ENCODE peak calls at places on chromosome 19, in nine cellular contexts. T is breast epithelium, N is IMR-90, M is transverse colon, S is ovary, I is heart left ventricle, U is testis, P is stomach, G is Peyer's patch. X is an unnamed sample. For H3K9me3, the result is how much of the 10 kb centered on the place peaks cover.

GRCh38 chr19:32819415-32820400 is 49.9 kb downstream of the SLC7A9 start:
- DNase-seq in T (no peak), N (no peak), M (no peak), S (no peak), I (no peak), U (no peak), P (no peak), G (no peak), X (no peak)

GRCh38 chr19:8158411-8159074 is 9.2 kb upstream of the FBN3 start:
- DNase-seq in T (peak), N (peak), M (peak), S (no peak), I (peak), U (peak), P (peak), G (peak), X (peak)

GRCh38 chr19:996051-996838 is 4.0 kb upstream of the GRIN3B start:
- DNase-seq in T (peak), N (peak), M (peak), S (no peak), I (no peak), U (no peak), P (peak), G (peak), X (no peak)

GRCh38 chr19:18735324-18735723 is 51.8 kb downstream of the CRTC1 start:
- DNase-seq in T (no peak), N (no peak), M (no peak), S (no peak), I (no peak), U (no peak), P (no peak), G (no peak), X (no peak)

GRCh38 chr19:5269279-5269678 is 71.3 kb downstream of the PTPRS start:
- DNase-seq in T (no peak), N (no peak), M (no peak), S (no peak), I (no peak), U (no peak), P (no peak), G (no peak), X (no peak)

GRCh38 chr19:31943778-31944177 is 401.6 kb upstream of the ZNF507 start:
- DNase-seq in T (no peak), N (no peak), M (no peak), S (no peak), I (no peak), U (peak), P (no peak), G (no peak), X (no peak)

GRCh38 chr19:17873661-17874422 is 2.1 kb downstream of the SLC5A5 start:
- DNase-seq in T (no peak), N (no peak), M (peak), S (no peak), I (no peak), U (peak), P (peak), G (peak), X (no peak)

GRCh38 chr19:49071860-49072547 is 495 bp downstream of the KCNA7 start:
- DNase-seq in T (no peak), N (no peak), M (no peak), S (no peak), I (no peak), U (peak), P (no peak), G (no peak), X (no peak)

GRCh38 chr19:18249834-18250233 is 23.6 kb upstream of the PDE4C start:
- DNase-seq in T (no peak), N (no peak), M (no peak), S (no peak), I (no peak), U (no peak), P (no peak), G (no peak), X (no peak)

GRCh38 chr19:1082165-1082927 is 12.8 kb downstream of the POLR2E start:
- DNase-seq in T (peak), N (no peak), M (peak), S (peak), I (no peak), U (peak), P (peak), G (peak), X (peak)

GRCh38 chr19:53879145-53880037 is 2.6 kb upstream of the PRKCG start:
- DNase-seq in T (peak), N (peak), M (peak), S (peak), I (peak), U (peak), P (peak), G (peak), X (peak)

GRCh38 chr19:29690842-29691241 is 24.2 kb downstream of the C19orf12 start:
- DNase-seq in T (no peak), N (peak), M (no peak), S (no peak), I (no peak), U (no peak), P (no peak), G (no peak), X (no peak)

GRCh38 chr19:51327066-51327985 is 14.6 kb downstream of the VSIG10L start:
- DNase-seq in T (no peak), N (peak), M (peak), S (no peak), I (peak), U (peak), P (peak), G (no peak), X (no peak)

GRCh38 chr19:38975214-38975860 is at the start of gene FBXO17:
- DNase-seq in T (no peak), N (peak), M (peak), S (peak), I (peak), U (peak), P (peak), G (no peak), X (peak)

GRCh38 chr19:51607920-51608562 is 22.2 kb downstream of the SIGLEC5 start:
- DNase-seq in T (no peak), N (peak), M (peak), S (peak), I (peak), U (peak), P (peak), G (peak), X (peak)

GRCh38 chr19:3188627-3189596 is 3.2 kb downstream of the NCLN start:
- DNase-seq in T (no peak), N (no peak), M (peak), S (no peak), I (no peak), U (no peak), P (no peak), G (no peak), X (no peak)

GRCh38 chr19:17794731-17795494 is at the start of gene B3GNT3:
- DNase-seq in T (peak), N (no peak), M (peak), S (no peak), I (no peak), U (peak), P (peak), G (no peak), X (no peak)

GRCh38 chr19:7736148-7736547 is 4.2 kb upstream of the CLEC4G start:
- DNase-seq in T (no peak), N (no peak), M (no peak), S (no peak), I (no peak), U (no peak), P (no peak), G (no peak), X (no peak)

GRCh38 chr19:46697142-46697960 is 19.6 kb downstream of the PRKD2 start:
- DNase-seq in T (no peak), N (peak), M (peak), S (peak), I (peak), U (peak), P (peak), G (peak), X (peak)

GRCh38 chr19:3392480-3392879 is 26.1 kb downstream of the NFIC start:
- DNase-seq in T (no peak), N (no peak), M (no peak), S (no peak), I (no peak), U (no peak), P (no peak), G (no peak), X (no peak)

GRCh38 chr19:4067396-4068057 is 828 bp upstream of the ZBTB7A start:
- DNase-seq in T (no peak), N (no peak), M (no peak), S (peak), I (no peak), U (no peak), P (no peak), G (no peak), X (no peak)

GRCh38 chr19:31303262-31303815 is 45.9 kb downstream of the TSHZ3 start:
- DNase-seq in T (no peak), N (no peak), M (no peak), S (no peak), I (no peak), U (no peak), P (no peak), G (no peak), X (no peak)

GRCh38 chr19:48997972-48998371 is 4.3 kb downstream of the RUVBL2 start:
- DNase-seq in T (no peak), N (peak), M (peak), S (no peak), I (no peak), U (peak), P (peak), G (peak), X (no peak)

GRCh38 chr19:11692127-11692790 is 46.5 kb downstream of the ZNF823 start:
- DNase-seq in T (no peak), N (no peak), M (no peak), S (no peak), I (no peak), U (no peak), P (no peak), G (no peak), X (no peak)

GRCh38 chr19:47471733-47472457 is at the start of gene SLC8A2:
- DNase-seq in T (no peak), N (peak), M (peak), S (peak), I (peak), U (peak), P (peak), G (no peak), X (peak)

GRCh38 chr19:18915639-18916038 is 3.5 kb downstream of the COPE start:
- DNase-seq in T (no peak), N (peak), M (peak), S (no peak), I (no peak), U (peak), P (peak), G (no peak), X (peak)

GRCh38 chr19:46717034-46717715 is at the start of gene PRKD2:
- DNase-seq in T (peak), N (peak), M (peak), S (peak), I (peak), U (peak), P (peak), G (peak), X (peak)

GRCh38 chr19:41373993-41374392 is 2.3 kb upstream of the TMEM91 start:
- DNase-seq in T (no peak), N (peak), M (peak), S (peak), I (peak), U (peak), P (peak), G (no peak), X (peak)

GRCh38 chr19:813359-814107 is 8.2 kb downstream of the PLPPR3 start:
- DNase-seq in T (no peak), N (no peak), M (no peak), S (peak), I (no peak), U (no peak), P (no peak), G (no peak), X (no peak)

GRCh38 chr19:39432677-39433025 is 3.1 kb downstream of the RPS16 start:
- DNase-seq in T (no peak), N (no peak), M (no peak), S (no peak), I (no peak), U (no peak), P (no peak), G (no peak), X (no peak)

GRCh38 chr19:18696023-18696422 is 12.5 kb downstream of the CRTC1 start:
- DNase-seq in T (no peak), N (no peak), M (no peak), S (no peak), I (no peak), U (no peak), P (no peak), G (no peak), X (no peak)

GRCh38 chr19:40270362-40271089 is 14.6 kb downstream of the AKT2 start:
- DNase-seq in T (no peak), N (no peak), M (no peak), S (no peak), I (no peak), U (no peak), P (no peak), G (no peak), X (no peak)

GRCh38 chr19:46606019-46606418 is 4.9 kb downstream of the CALM3 start:
- DNase-seq in T (no peak), N (no peak), M (peak), S (no peak), I (no peak), U (no peak), P (no peak), G (peak), X (no peak)

GRCh38 chr19:56712609-56713008 is 41.1 kb upstream of the ZNF835 start:
- DNase-seq in T (no peak), N (no peak), M (no peak), S (no peak), I (no peak), U (peak), P (no peak), G (no peak), X (no peak)

GRCh38 chr19:56707821-56708220 is 36.3 kb upstream of the ZNF835 start:
- DNase-seq in T (no peak), N (no peak), M (no peak), S (no peak), I (no peak), U (no peak), P (no peak), G (no peak), X (no peak)

GRCh38 chr19:56705939-56706338 is 34.4 kb upstream of the ZNF835 start:
- DNase-seq in T (no peak), N (no peak), M (no peak), S (no peak), I (no peak), U (no peak), P (no peak), G (no peak), X (no peak)

DNA sequence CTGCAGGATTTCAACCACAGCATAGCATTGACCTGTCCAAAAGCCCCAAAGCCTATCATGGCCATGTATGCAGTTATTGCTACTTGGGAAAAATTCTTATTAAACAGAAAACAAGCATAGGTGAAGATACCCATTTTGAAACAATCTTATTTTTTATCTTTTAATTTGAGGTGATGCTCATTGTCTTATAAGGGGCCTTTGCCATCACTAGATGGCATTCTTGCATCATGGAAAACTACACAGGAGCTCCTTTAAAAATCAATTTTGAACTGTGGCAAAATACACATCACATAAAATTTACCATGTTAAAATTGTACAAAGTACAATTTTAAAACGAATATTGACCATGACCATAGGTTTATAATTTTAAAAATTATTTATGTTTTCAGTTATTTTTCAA is 38.9 kb upstream of the ZNF835 start:
- DNase-seq in T (no peak), N (no peak), M (no peak), S (no peak), I (no peak), U (no peak), P (no peak), G (no peak), X (no peak)
- H3K9me3 ChIP-seq in T (under half), N (under half), M (under half), S (under half), I (under half), U (under half), P (under half), G (under half), X (under half)

GRCh38 chr19:35161434-35161743 is 6.9 kb downstream of the FXYD5 start:
- DNase-seq in T (no peak), N (no peak), M (no peak), S (no peak), I (no peak), U (no peak), P (no peak), G (no peak), X (no peak)
- TF ChIP-seq CTCF in T (no peak), N (no peak), M (no peak), S (no peak), I (no peak), U (no peak), P (no peak), G (no peak), X (no peak)

GRCh38 chr19:9189538-9189937 is 10.8 kb downstream of the OR7D2 start:
- DNase-seq in T (no peak), N (no peak), M (no peak), S (no peak), I (no peak), U (no peak), P (no peak), G (no peak), X (no peak)
- TF ChIP-seq POLR2A in T (no peak), N (no peak), M (no peak), S (no peak), I (no peak), U (no peak), P (no peak), G (no peak), X (no peak)

DNA sequence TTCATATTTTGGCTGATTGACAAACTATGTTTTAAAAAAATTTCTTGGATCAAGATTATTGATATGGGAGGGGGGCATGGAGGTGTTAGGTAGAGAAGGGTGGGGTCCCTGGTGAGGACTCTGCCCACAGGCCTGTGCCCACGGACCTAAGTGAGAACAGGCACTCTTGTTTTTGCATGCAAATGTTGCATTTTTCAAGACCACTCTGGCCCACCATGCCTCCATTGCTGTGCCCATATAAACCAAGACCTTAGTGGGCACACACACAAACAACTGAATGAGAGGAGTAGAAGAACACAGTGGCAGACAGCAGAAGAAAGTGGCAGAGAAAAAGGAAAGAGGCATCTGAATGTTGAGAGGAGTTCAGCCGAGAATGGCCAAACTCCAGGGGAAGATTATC is 69.6 kb upstream of the ZNF98 start:
- DNase-seq in T (no peak), N (no peak), M (no peak), S (no peak), I (no peak), U (no peak), P (no peak), G (no peak), X (no peak)
- H3K9me3 ChIP-seq in T (half or more), N (under half), M (under half), S (under half), I (under half), U (under half), P (half or more), G (under half), X (under half)

GRCh38 chr19:6481541-6482342 is at the start of gene DENND1C:
- DNase-seq in T (no peak), N (no peak), M (peak), S (no peak), I (peak), U (peak), P (peak), G (peak), X (peak)
- TF ChIP-seq CTCF in T (no peak), N (peak), M (peak), S (no peak), I (no peak), U (no peak), P (no peak), G (peak), X (peak)

DNA sequence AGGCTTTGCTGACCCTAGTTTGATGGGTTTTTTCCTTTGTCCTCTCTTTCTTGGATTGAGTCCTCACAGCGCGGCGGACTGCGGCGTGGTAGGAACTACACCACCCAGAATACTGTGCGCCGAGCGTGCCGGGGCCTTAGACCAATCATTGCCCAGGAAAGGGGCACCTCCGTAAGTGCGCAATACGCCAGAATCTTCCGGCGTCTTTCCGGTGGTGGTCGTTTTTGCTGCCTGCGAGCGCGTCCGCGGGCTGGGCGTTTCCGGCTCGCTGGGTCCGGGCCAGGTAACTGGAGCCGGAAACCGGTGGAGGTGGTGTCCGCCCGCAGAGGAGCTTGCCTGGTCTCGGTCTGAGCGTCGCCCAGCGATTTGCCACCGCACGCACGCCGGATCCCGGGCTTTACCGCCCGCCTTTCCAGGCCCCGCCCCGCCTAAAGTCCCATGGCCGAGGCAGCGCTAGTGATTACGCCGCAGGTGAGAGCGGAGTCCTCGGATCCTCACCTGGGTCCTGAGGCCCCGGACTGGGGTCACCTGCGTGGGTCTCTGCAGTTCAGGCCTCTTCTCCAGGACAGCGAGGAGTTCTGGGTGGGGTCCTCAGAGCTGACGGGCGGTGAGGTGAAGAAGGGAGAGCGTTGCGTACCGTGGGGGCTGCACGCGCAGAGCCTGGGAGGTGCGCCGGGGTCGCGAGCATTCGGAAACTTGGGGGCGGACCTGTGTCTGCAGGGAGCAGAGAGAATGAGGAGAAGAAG is at the start of gene ZNF549:
- DNase-seq in T (peak), N (peak), M (peak), S (peak), I (peak), U (peak), P (peak), G (peak), X (peak)
- TF ChIP-seq POLR2A in T (no peak), N (no peak), M (no peak), S (peak), I (no peak), U (no peak), P (no peak), G (no peak), X (no peak)

DNA sequence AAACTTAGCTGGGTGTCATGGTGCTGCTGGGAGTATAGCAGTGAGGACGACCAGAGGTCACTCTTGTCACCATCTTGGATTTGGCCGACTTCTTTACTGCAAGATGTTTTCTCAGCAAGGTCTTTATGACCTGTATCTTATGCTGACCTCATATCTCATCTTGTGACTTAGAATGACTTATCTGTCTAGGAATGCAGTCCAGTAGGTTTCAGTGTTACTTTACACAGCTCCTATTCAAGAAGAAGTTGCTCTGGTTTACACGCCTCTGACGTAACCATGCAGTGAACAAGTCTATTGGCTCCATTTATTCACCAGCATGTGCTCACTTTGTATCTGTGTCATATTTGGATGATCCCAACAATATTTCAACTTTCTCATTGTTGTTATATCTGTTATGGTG is 26.7 kb downstream of the ZNF850 start:
- DNase-seq in T (no peak), N (no peak), M (no peak), S (no peak), I (no peak), U (no peak), P (no peak), G (no peak), X (no peak)
- H3K9me3 ChIP-seq in T (half or more), N (half or more), M (half or more), S (under half), I (under half), U (under half), P (half or more), G (half or more), X (under half)

GRCh38 chr19:45444318-45445041 is 20.8 kb upstream of the ERCC1 start:
- DNase-seq in T (peak), N (peak), M (peak), S (peak), I (peak), U (peak), P (peak), G (peak), X (peak)
- TF ChIP-seq CTCF in T (peak), N (peak), M (no peak), S (no peak), I (no peak), U (no peak), P (no peak), G (no peak), X (no peak)

X was measured in adrenal gland.